ENCODE peak calls at places on chromosomes 16 and 17, in seven cellular contexts. One of them, this sample, is unnamed.
A peak's percentile ranks its signal among the peaks of the same experiment; 100 is the strongest.

GRCh38 chr17:2598166-2598565 is 4.7 kb downstream of the PAFAH1B1 start:
- DNase-seq in fibroblast of lung: peak; percentile 83
- DNase-seq in GM23248: peak; percentile 89
- DNase-seq in colonic mucosa: no peak
- DNase-seq in endodermal cell: peak; percentile 21
- DNase-seq in PC-3: peak; percentile 37
- DNase-seq in mesenchymal stem cell: peak; percentile 46
- DNase-seq in this sample: peak; percentile 68

GRCh38 chr17:80877095-80877828 is 114.4 kb upstream of the CHMP6 start:
- DNase-seq in endodermal cell: peak; percentile 30
- DNase-seq in PC-3: no peak
- DNase-seq in mesenchymal stem cell: no peak
- DNase-seq in GM23248: no peak
- DNase-seq in fibroblast of lung: no peak
- DNase-seq in colonic mucosa: no peak
- DNase-seq in this sample: no peak

GRCh38 chr17:62188713-62189112 is 123.6 kb upstream of the MED13 start:
- DNase-seq in PC-3: peak; percentile 77
- DNase-seq in fibroblast of lung: no peak
- DNase-seq in endodermal cell: no peak
- DNase-seq in GM23248: no peak
- DNase-seq in mesenchymal stem cell: peak; percentile 41
- DNase-seq in colonic mucosa: peak; percentile 72
- DNase-seq in this sample: no peak

GRCh38 chr17:47686276-47686635 is 7.7 kb upstream of the TBKBP1 start:
- DNase-seq in colonic mucosa: no peak
- DNase-seq in endodermal cell: no peak
- DNase-seq in GM23248: peak; percentile 86
- DNase-seq in PC-3: no peak
- DNase-seq in mesenchymal stem cell: peak; percentile 52
- DNase-seq in fibroblast of lung: peak; percentile 65
- DNase-seq in this sample: peak; percentile 65

GRCh38 chr17:70323269-70323668 is 153.9 kb downstream of the KCNJ2 start:
- DNase-seq in PC-3: no peak
- DNase-seq in mesenchymal stem cell: peak; percentile 9
- DNase-seq in endodermal cell: no peak
- DNase-seq in GM23248: no peak
- DNase-seq in fibroblast of lung: no peak
- DNase-seq in colonic mucosa: no peak
- DNase-seq in this sample: no peak

GRCh38 chr17:4854181-4854681 is 21.1 kb downstream of the MINK1 start:
- DNase-seq in GM23248: peak; percentile 34
- DNase-seq in mesenchymal stem cell: no peak
- DNase-seq in PC-3: peak; percentile 5
- DNase-seq in endodermal cell: no peak
- DNase-seq in colonic mucosa: no peak
- DNase-seq in fibroblast of lung: peak; percentile 52
- DNase-seq in this sample: no peak

GRCh38 chr17:20289984-20290383 is 177.4 kb downstream of the LGALS9B start:
- DNase-seq in PC-3: no peak
- DNase-seq in GM23248: no peak
- DNase-seq in endodermal cell: no peak
- DNase-seq in fibroblast of lung: no peak
- DNase-seq in colonic mucosa: no peak
- DNase-seq in mesenchymal stem cell: no peak
- DNase-seq in this sample: no peak

GRCh38 chr17:13544292-13544691 is 57.4 kb downstream of the HS3ST3A1 start:
- DNase-seq in endodermal cell: peak; percentile 46
- DNase-seq in mesenchymal stem cell: peak; percentile 72
- DNase-seq in fibroblast of lung: peak; percentile 100
- DNase-seq in colonic mucosa: no peak
- DNase-seq in PC-3: peak; percentile 87
- DNase-seq in GM23248: peak; percentile 98
- DNase-seq in this sample: peak; percentile 90

GRCh38 chr17:49494937-49495841 is at the start of gene NGFR:
- DNase-seq in colonic mucosa: peak; percentile 35
- DNase-seq in fibroblast of lung: peak; percentile 45
- DNase-seq in endodermal cell: peak; percentile 87
- DNase-seq in GM23248: peak; percentile 60
- DNase-seq in mesenchymal stem cell: peak; percentile 36
- DNase-seq in PC-3: peak; percentile 40
- DNase-seq in this sample: peak; percentile 65

GRCh38 chr17:46789610-46790009 is 28.9 kb downstream of the WNT3 start:
- DNase-seq in colonic mucosa: no peak
- DNase-seq in mesenchymal stem cell: no peak
- DNase-seq in endodermal cell: no peak
- DNase-seq in GM23248: no peak
- DNase-seq in PC-3: no peak
- DNase-seq in fibroblast of lung: no peak
- DNase-seq in this sample: no peak

DNA sequence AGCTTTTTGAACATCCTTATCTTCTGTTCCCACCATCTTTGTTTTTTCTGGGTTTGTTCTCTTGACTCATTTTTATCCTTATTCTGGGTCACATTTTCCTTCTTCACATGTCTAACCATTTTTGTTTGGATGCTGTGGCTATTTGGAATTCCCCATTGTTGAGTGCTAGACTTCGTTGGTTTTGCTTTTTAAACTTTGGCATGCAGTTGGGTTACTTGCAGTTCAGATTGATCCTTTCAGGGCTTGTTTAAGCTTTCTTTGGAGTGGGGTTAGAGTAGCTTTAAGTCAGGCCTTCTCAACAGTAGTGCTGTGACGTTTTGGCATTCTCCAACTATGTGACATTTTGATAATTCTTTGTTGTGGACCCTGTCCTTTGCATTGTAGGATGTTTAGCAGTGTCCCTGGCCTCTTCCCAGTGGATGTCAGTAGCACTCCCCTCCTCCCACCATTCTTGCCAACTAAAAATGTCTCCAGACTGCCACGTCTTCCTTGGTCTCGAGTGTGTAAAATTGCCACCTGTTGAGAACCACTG is 21.1 kb downstream of the PRMT7 start:
- DNase-seq in fibroblast of lung: peak; percentile 75
- DNase-seq in mesenchymal stem cell: peak; percentile 80
- DNase-seq in PC-3: no peak
- DNase-seq in endodermal cell: no peak
- DNase-seq in colonic mucosa: no peak
- DNase-seq in GM23248: peak; percentile 68
- DNase-seq in this sample: peak; percentile 53
- H3K4me3 ChIP-seq in fibroblast of lung: no peak overlapping the region
- H3K4me3 ChIP-seq in mesenchymal stem cell: no peak overlapping the region
- H3K4me3 ChIP-seq in PC-3: no peak overlapping the region
- H3K4me3 ChIP-seq in endodermal cell: peak overlapping the region; percentile 46
- H3K4me3 ChIP-seq in colonic mucosa: no peak overlapping the region
- H3K4me3 ChIP-seq in GM23248: no peak overlapping the region
- H3K4me3 ChIP-seq in this sample: peak overlapping the region; percentile 10

DNA sequence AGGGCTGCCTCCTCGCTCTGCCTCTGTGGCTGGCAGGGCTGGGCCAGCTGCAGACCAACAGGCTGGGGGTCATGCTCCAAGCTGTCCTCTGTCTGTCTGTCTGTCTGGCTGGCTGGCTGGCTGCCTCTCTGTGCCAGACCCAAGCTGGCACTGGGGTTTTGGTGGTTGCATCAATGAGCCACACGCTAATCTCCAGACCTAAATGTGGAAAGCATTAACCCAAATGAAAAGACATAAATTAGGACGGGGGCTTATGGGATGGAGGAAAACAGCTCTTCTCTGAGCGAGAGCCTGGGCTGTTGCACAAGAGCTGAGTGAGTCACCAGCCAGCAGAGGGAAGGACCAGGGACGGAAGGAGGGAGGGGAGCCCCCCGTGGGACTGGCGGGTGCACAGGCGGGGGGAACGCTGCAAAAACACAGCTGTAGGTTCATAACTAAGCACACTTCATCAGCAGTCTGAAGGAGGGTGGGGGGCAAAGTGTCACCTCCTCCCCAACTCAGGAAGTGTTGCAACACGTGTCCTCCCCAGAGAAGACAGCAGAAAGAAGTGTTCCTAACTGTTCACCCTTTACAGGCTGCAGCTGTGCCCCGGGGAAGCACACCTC is 83.4 kb downstream of the GAS7 start:
- DNase-seq in endodermal cell: peak; percentile 80
- DNase-seq in mesenchymal stem cell: peak; percentile 99
- DNase-seq in colonic mucosa: peak; percentile 77
- DNase-seq in PC-3: peak; percentile 46
- DNase-seq in GM23248: peak; percentile 97
- DNase-seq in fibroblast of lung: peak; percentile 87
- DNase-seq in this sample: peak; percentile 98
- H3K9ac ChIP-seq in endodermal cell: no peak overlapping the region
- H3K9ac ChIP-seq in mesenchymal stem cell: peak overlapping the region; percentile 94
- H3K9ac ChIP-seq in colonic mucosa: no peak overlapping the region
- H3K9ac ChIP-seq in PC-3: no peak overlapping the region
- H3K9ac ChIP-seq in GM23248: peak overlapping the region; percentile 93
- H3K9ac ChIP-seq in fibroblast of lung: peak overlapping the region; percentile 72
- H3K9ac ChIP-seq in this sample: peak overlapping the region; percentile 58

GRCh38 chr17:42725143-42725542 is 19.7 kb downstream of the EZH1 start:
- DNase-seq in mesenchymal stem cell: no peak
- DNase-seq in colonic mucosa: no peak
- DNase-seq in GM23248: no peak
- DNase-seq in endodermal cell: no peak
- DNase-seq in PC-3: no peak
- DNase-seq in fibroblast of lung: no peak
- DNase-seq in this sample: no peak
- H3K36me3 ChIP-seq in mesenchymal stem cell: peaks cover 77% of the 10 kb centered on the region
- H3K36me3 ChIP-seq in colonic mucosa: peaks cover 15% of the 10 kb centered on the region
- H3K36me3 ChIP-seq in GM23248: peaks cover 55% of the 10 kb centered on the region
- H3K36me3 ChIP-seq in endodermal cell: peaks cover 29% of the 10 kb centered on the region
- H3K36me3 ChIP-seq in PC-3: peaks cover 3% of the 10 kb centered on the region
- H3K36me3 ChIP-seq in fibroblast of lung: peaks cover 2% of the 10 kb centered on the region
- H3K36me3 ChIP-seq in this sample: peaks cover 74% of the 10 kb centered on the region

GRCh38 chr17:43517161-43517560 is 29.0 kb downstream of the ETV4 start:
- DNase-seq in endodermal cell: no peak
- DNase-seq in fibroblast of lung: peak; percentile 38
- DNase-seq in mesenchymal stem cell: no peak
- DNase-seq in colonic mucosa: no peak
- DNase-seq in PC-3: no peak
- DNase-seq in GM23248: peak; percentile 35
- DNase-seq in this sample: no peak
- H3K4me3 ChIP-seq in endodermal cell: no peak overlapping the region
- H3K4me3 ChIP-seq in fibroblast of lung: no peak overlapping the region
- H3K4me3 ChIP-seq in mesenchymal stem cell: no peak overlapping the region
- H3K4me3 ChIP-seq in colonic mucosa: no peak overlapping the region
- H3K4me3 ChIP-seq in PC-3: no peak overlapping the region
- H3K4me3 ChIP-seq in GM23248: no peak overlapping the region
- H3K4me3 ChIP-seq in this sample: peak overlapping the region; percentile 14

DNA sequence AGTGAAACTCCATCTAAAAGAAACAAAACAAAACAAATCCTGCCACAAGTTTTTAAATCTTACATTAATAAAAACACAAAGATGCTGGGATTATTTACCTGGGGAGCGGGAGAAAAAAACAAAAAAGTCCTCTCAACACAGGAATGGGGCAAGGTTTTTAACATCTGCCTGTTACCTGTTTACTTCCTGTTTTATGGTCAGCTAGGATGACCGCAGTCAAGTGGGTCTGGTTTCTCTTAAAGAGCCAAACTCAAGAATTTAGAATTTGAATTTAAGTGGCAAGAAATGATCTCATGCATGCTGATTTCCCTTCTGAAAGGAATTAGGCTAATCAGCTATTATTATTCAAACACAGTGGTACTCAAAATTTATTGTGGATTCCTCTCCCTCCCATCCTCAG is 39.7 kb upstream of the TBC1D3K start:
- DNase-seq in fibroblast of lung: no peak
- DNase-seq in colonic mucosa: no peak
- DNase-seq in PC-3: no peak
- DNase-seq in mesenchymal stem cell: no peak
- DNase-seq in GM23248: no peak
- DNase-seq in endodermal cell: no peak
- DNase-seq in this sample: no peak
- H3K9ac ChIP-seq in fibroblast of lung: no peak overlapping the region
- H3K9ac ChIP-seq in colonic mucosa: no peak overlapping the region
- H3K9ac ChIP-seq in PC-3: no peak overlapping the region
- H3K9ac ChIP-seq in mesenchymal stem cell: no peak overlapping the region
- H3K9ac ChIP-seq in GM23248: no peak overlapping the region
- H3K9ac ChIP-seq in endodermal cell: no peak overlapping the region
- H3K9ac ChIP-seq in this sample: no peak overlapping the region

GRCh38 chr17:18280766-18281165 is 20.3 kb downstream of the MIEF2 start:
- DNase-seq in fibroblast of lung: no peak
- DNase-seq in PC-3: no peak
- DNase-seq in endodermal cell: no peak
- DNase-seq in colonic mucosa: no peak
- DNase-seq in GM23248: peak; percentile 38
- DNase-seq in mesenchymal stem cell: no peak
- DNase-seq in this sample: peak; percentile 29

GRCh38 chr17:18277076-18277475 is 16.6 kb downstream of the MIEF2 start:
- DNase-seq in endodermal cell: no peak
- DNase-seq in PC-3: no peak
- DNase-seq in mesenchymal stem cell: no peak
- DNase-seq in fibroblast of lung: no peak
- DNase-seq in GM23248: no peak
- DNase-seq in colonic mucosa: no peak
- DNase-seq in this sample: no peak

GRCh38 chr17:18278867-18279266 is 18.4 kb downstream of the MIEF2 start:
- DNase-seq in PC-3: no peak
- DNase-seq in fibroblast of lung: peak; percentile 55
- DNase-seq in colonic mucosa: no peak
- DNase-seq in endodermal cell: no peak
- DNase-seq in mesenchymal stem cell: peak; percentile 83
- DNase-seq in GM23248: peak; percentile 24
- DNase-seq in this sample: no peak

GRCh38 chr17:18281815-18282214 is 21.4 kb downstream of the MIEF2 start:
- DNase-seq in GM23248: no peak
- DNase-seq in colonic mucosa: no peak
- DNase-seq in endodermal cell: no peak
- DNase-seq in PC-3: no peak
- DNase-seq in fibroblast of lung: no peak
- DNase-seq in mesenchymal stem cell: no peak
- DNase-seq in this sample: no peak

DNA sequence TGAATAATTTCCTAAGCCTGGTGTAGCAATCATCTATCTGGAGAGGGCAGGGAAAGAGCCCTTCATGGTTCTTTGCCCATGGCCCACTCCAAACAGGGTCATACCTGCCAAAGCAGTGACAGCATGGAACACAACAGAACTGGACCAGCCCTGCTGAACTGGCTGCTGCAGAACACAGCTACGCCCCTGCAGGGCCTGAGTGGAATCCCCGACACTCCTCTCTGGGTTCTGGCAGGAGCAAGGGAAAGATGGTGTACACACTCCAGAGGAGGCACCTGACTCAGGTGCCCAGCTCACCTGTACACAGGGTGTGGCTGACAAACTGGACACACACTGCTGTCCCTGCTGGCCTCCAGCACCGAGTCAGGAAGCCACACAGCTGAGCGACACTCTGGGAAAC is 19.8 kb downstream of the MIEF2 start:
- DNase-seq in PC-3: no peak
- DNase-seq in fibroblast of lung: no peak
- DNase-seq in mesenchymal stem cell: no peak
- DNase-seq in endodermal cell: no peak
- DNase-seq in colonic mucosa: no peak
- DNase-seq in GM23248: no peak
- DNase-seq in this sample: no peak
- H3K36me3 ChIP-seq in PC-3: peaks cover 61% of the 10 kb centered on the region
- H3K36me3 ChIP-seq in fibroblast of lung: peaks cover 24% of the 10 kb centered on the region
- H3K36me3 ChIP-seq in mesenchymal stem cell: peaks cover 82% of the 10 kb centered on the region
- H3K36me3 ChIP-seq in endodermal cell: peaks cover 87% of the 10 kb centered on the region
- H3K36me3 ChIP-seq in colonic mucosa: no peaks in the 10 kb centered on the region
- H3K36me3 ChIP-seq in GM23248: peaks cover 54% of the 10 kb centered on the region
- H3K36me3 ChIP-seq in this sample: peaks cover 69% of the 10 kb centered on the region

This sample was measured in adipocyte.